ENCODE peak calls at places on chromosomes 7 and 10, in five cellular contexts. M is aorta, B is colonic mucosa, N is thyroid gland, I is MM.1S. P is an unnamed sample. For H3K27me3, the result is how much of the 10 kb centered on the place peaks cover.

GRCh38 chr7:15143936-15144335 is 241.4 kb upstream of the DGKB start:
- DNase-seq in M (no peak), B (no peak), N (no peak), I (no peak), P (no peak)

GRCh38 chr7:37353949-37354660 is 94.6 kb downstream of the ELMO1 start:
- DNase-seq in M (no peak), B (no peak), N (no peak), I (no peak), P (no peak)

GRCh38 chr7:42238709-42239395 is 1.8 kb upstream of the GLI3 start:
- DNase-seq in M (no peak), B (no peak), N (peak), I (no peak), P (no peak)

GRCh38 chr7:133054167-133054840 is 27.6 kb downstream of the CHCHD3 start:
- DNase-seq in M (no peak), B (no peak), N (no peak), I (no peak), P (no peak)

GRCh38 chr7:104207348-104207730 is 474 bp downstream of the ORC5 start:
- DNase-seq in M (no peak), B (peak), N (peak), I (peak), P (no peak)

GRCh38 chr10:18918545-18918944 is 130.1 kb upstream of the MALRD1 start:
- DNase-seq in M (no peak), B (no peak), N (no peak), I (no peak), P (no peak)

GRCh38 chr10:110706690-110707098 is 62.6 kb downstream of the RBM20 start:
- DNase-seq in M (no peak), B (no peak), N (no peak), I (no peak), P (no peak)

GRCh38 chr7:9200666-9201065 is 767.3 kb downstream of the NXPH1 start:
- DNase-seq in M (no peak), B (no peak), N (no peak), I (no peak), P (no peak)

GRCh38 chr7:1401011-1401410 is 58.3 kb downstream of the MICALL2 start:
- DNase-seq in M (no peak), B (no peak), N (no peak), I (no peak), P (no peak)

GRCh38 chr10:124449170-124450009 is 445 bp downstream of the NKX1-2 start:
- DNase-seq in M (no peak), B (no peak), N (no peak), I (no peak), P (no peak)

GRCh38 chr10:34364253-34365037 is 450.7 kb downstream of the PARD3 start:
- DNase-seq in M (no peak), B (no peak), N (no peak), I (no peak), P (no peak)

GRCh38 chr10:73997479-73997805 is 474 bp upstream of the VCL start:
- DNase-seq in M (no peak), B (no peak), N (peak), I (peak), P (no peak)

GRCh38 chr10:37535459-37536246 is 321.8 kb downstream of the ZNF248 start:
- DNase-seq in M (no peak), B (no peak), N (no peak), I (no peak), P (no peak)

GRCh38 chr7:888081-889024 is 12.0 kb downstream of the GET4 start:
- DNase-seq in M (peak), B (no peak), N (no peak), I (no peak), P (no peak)

GRCh38 chr10:80694930-80695329 is 157.2 kb downstream of the SH2D4B start:
- DNase-seq in M (no peak), B (no peak), N (no peak), I (no peak), P (no peak)

GRCh38 chr10:127168251-127168650 is 28.1 kb downstream of the INSYN2A start:
- DNase-seq in M (no peak), B (no peak), N (no peak), I (no peak), P (no peak)

GRCh38 chr10:8992009-8992408 is 937.5 kb downstream of the GATA3 start:
- DNase-seq in M (no peak), B (no peak), N (no peak), I (no peak), P (no peak)

GRCh38 chr10:75400163-75400768 is 1.3 kb downstream of the ZNF503 start:
- DNase-seq in M (no peak), B (no peak), N (peak), I (no peak), P (no peak)

GRCh38 chr10:13074562-13075451 is 25.2 kb upstream of the OPTN start:
- DNase-seq in M (peak), B (peak), N (peak), I (peak), P (peak)

GRCh38 chr10:124206616-124207015 is 113.2 kb upstream of the CHST15 start:
- DNase-seq in M (no peak), B (no peak), N (no peak), I (no peak), P (no peak)

GRCh38 chr7:12716134-12716667 is 28.8 kb downstream of the ARL4A start:
- DNase-seq in M (no peak), B (no peak), N (no peak), I (no peak), P (no peak)

GRCh38 chr7:138907849-138908248 is 73.3 kb downstream of the KIAA1549 start:
- DNase-seq in M (no peak), B (no peak), N (no peak), I (no peak), P (no peak)

GRCh38 chr10:98339790-98340189 is 71.8 kb upstream of the LOXL4 start:
- DNase-seq in M (no peak), B (no peak), N (no peak), I (peak), P (no peak)

GRCh38 chr10:5565205-5565545 is 40.4 kb downstream of the CALML3 start:
- DNase-seq in M (peak), B (no peak), N (no peak), I (no peak), P (no peak)

GRCh38 chr7:35254496-35255416 is 856 bp upstream of the TBX20 start:
- DNase-seq in M (no peak), B (no peak), N (no peak), I (no peak), P (no peak)

GRCh38 chr7:80230327-80230726 is 95.7 kb downstream of the GNAI1 start:
- DNase-seq in M (no peak), B (no peak), N (no peak), I (no peak), P (no peak)

GRCh38 chr10:123891147-123892011 is at the start of gene CPXM2:
- DNase-seq in M (peak), B (peak), N (no peak), I (no peak), P (no peak)

GRCh38 chr7:75993689-75994387 is 557 bp downstream of the TMEM120A start:
- DNase-seq in M (peak), B (peak), N (peak), I (no peak), P (peak)

GRCh38 chr7:40329601-40330153 is 194.9 kb downstream of the SUGCT start:
- DNase-seq in M (no peak), B (no peak), N (no peak), I (peak), P (no peak)

GRCh38 chr10:112261281-112261822 is 21.8 kb upstream of the TECTB start:
- DNase-seq in M (no peak), B (no peak), N (peak), I (no peak), P (no peak)

GRCh38 chr7:7181519-7182155 is 707 bp upstream of the C1GALT1 start:
- DNase-seq in M (peak), B (peak), N (peak), I (peak), P (peak)

GRCh38 chr7:44072364-44073231 is 7.2 kb upstream of the PGAM2 start:
- DNase-seq in M (peak), B (peak), N (peak), I (no peak), P (peak)

GRCh38 chr7:18086165-18087030 is 58.8 kb upstream of the PRPS1L1 start:
- DNase-seq in M (peak), B (no peak), N (peak), I (peak), P (no peak)

GRCh38 chr10:10792681-10793080 is 225.0 kb upstream of the CELF2 start:
- DNase-seq in M (no peak), B (no peak), N (no peak), I (no peak), P (no peak)

GRCh38 chr7:130922206-130923112 is 188.5 kb upstream of the KLF14 start:
- DNase-seq in M (no peak), B (no peak), N (no peak), I (no peak), P (no peak)

DNA sequence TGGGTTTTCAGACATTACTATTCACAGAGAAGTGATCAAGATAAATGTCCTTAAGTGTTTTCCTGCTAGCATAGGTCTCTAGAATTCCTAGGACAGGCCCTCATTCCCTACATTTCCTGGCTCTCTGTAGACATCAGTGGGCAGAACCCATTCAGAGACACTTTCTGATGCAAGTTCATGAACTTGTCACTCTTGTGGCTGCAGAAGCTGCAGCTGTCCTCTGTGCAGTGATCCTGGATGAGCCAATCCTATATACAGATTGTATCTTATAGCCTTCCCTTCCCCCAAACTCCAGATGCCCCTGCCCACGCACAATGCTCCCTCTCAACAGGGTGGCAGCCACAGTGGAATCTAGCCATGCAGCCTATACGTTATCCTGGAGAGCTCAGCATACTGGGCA is 12.6 kb upstream of the GRB10 start:
- DNase-seq in M (no peak), B (no peak), N (no peak), I (no peak), P (no peak)
- H3K27me3 ChIP-seq in M (under half), B (under half), N (under half), I (under half), P (under half)

DNA sequence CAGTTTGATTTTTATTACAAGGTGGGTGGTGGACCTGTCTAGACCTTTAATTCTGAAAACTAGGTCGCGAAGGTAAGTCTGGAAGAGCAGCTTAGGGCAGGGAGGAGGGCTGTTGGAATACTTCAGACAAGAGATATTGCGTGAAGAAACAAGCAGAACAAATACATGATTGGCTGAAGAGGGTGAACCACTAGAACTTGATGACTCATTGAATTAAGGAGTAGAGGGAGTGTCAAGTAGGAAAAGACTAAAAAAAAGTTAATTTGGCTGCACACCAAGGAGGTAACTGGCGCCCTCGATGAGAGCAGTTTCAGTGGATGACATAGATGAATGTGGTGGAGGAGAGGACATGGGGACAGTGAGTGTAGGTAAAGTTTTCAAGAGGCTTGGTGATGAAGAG is 41.3 kb downstream of the WNT2 start:
- DNase-seq in M (no peak), B (no peak), N (peak), I (no peak), P (no peak)
- H3K27me3 ChIP-seq in M (under half), B (under half), N (under half), I (under half), P (under half)

DNA sequence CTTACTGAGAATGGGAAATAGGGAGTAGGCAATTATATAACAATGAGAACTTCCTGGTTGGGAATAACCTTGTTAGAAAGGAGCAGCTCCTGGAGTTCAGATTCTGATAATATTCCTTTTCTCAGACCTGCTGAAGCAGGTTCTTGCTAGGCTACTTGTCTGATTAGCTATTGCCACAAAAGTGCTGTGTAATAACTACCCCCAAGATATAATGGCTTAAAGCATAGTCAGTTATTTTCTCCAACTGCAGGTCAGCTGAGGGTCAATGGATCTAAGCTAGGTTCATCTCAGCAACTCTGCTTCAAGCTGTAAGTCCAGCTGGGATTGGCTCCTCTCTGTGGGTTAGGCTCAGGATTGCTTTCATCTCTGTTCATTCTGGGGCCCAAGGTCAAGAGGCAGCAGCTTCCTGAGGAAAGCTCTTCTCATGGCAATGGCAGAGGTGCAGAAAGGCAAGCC is 9.4 kb upstream of the CNOT4 start:
- DNase-seq in M (no peak), B (no peak), N (peak), I (no peak), P (peak)
- H3K27me3 ChIP-seq in M (under half), B (under half), N (under half), I (under half), P (under half)

GRCh38 chr7:96987719-96988118 is 17.6 kb upstream of the DLX6 start:
- DNase-seq in M (no peak), B (no peak), N (no peak), I (no peak), P (no peak)
- H3K27me3 ChIP-seq in M (under half), B (under half), N (under half), I (under half), P (under half)

GRCh38 chr10:132036153-132036886 is 29.4 kb upstream of the JAKMIP3 start:
- DNase-seq in M (no peak), B (no peak), N (peak), I (no peak), P (no peak)
- H3K27me3 ChIP-seq in M (under half), B (under half), N (under half), I (under half), P (under half)

DNA sequence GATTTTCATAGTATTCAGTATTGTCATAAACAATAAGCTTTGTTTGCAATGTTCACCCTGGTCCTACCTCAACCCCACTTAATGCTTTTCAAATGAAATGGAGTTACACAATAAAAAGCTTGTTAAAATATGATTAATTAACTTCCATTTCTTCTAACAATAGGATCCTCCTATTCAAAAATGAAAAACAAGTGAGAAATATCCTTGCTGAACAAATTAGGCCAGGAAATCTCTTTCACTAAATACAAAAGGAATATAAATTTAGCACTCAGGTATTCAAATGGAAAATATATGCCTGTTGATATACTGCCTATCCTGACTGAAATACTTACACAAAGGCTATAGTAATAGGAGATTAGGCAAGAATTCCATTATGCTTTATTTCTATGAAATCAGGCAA is 323.4 kb upstream of the GRM3 start:
- DNase-seq in M (no peak), B (no peak), N (no peak), I (no peak), P (no peak)
- H3K27me3 ChIP-seq in M (under half), B (under half), N (under half), I (under half), P (under half)

GRCh38 chr7:157000047-157000726 is 10.3 kb downstream of the MNX1 start:
- DNase-seq in M (no peak), B (peak), N (no peak), I (peak), P (no peak)
- H3K27me3 ChIP-seq in M (under half), B (under half), N (under half), I (under half), P (under half)

GRCh38 chr7:155489862-155490696 is 32.1 kb downstream of the EN2 start:
- DNase-seq in M (peak), B (peak), N (peak), I (no peak), P (no peak)
- H3K27me3 ChIP-seq in M (under half), B (under half), N (under half), I (under half), P (under half)

DNA sequence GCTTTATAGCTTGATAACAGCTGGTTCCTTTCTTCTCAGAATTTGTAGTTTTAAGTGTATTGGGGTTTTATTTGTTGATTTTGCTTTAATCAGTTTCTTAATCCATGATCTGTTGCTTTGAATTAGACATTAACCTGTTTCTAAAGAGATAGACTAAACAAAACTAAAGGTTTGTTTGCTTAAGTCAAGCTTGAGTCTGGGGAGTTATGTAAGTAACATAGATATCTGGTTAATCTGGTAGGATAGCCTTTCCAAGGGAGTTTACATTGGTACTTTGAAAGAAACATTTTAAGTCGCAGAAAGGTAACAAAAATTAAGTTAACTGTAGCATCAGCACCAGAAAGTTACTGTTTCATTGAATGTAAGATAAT is 5.4 kb downstream of the PPP2R2D start:
- DNase-seq in M (no peak), B (no peak), N (no peak), I (no peak), P (no peak)
- H3K27me3 ChIP-seq in M (under half), B (under half), N (under half), I (under half), P (under half)

GRCh38 chr10:116082762-116083161 is 190.2 kb downstream of the GFRA1 start:
- DNase-seq in M (no peak), B (no peak), N (no peak), I (no peak), P (no peak)

GRCh38 chr10:116084166-116084565 is 188.8 kb downstream of the GFRA1 start:
- DNase-seq in M (no peak), B (no peak), N (no peak), I (no peak), P (no peak)

GRCh38 chr10:116080553-116080952 is 192.5 kb downstream of the GFRA1 start:
- DNase-seq in M (no peak), B (no peak), N (no peak), I (no peak), P (no peak)

GRCh38 chr10:116079355-116079754 is 193.7 kb downstream of the GFRA1 start:
- DNase-seq in M (no peak), B (no peak), N (no peak), I (no peak), P (no peak)

DNA sequence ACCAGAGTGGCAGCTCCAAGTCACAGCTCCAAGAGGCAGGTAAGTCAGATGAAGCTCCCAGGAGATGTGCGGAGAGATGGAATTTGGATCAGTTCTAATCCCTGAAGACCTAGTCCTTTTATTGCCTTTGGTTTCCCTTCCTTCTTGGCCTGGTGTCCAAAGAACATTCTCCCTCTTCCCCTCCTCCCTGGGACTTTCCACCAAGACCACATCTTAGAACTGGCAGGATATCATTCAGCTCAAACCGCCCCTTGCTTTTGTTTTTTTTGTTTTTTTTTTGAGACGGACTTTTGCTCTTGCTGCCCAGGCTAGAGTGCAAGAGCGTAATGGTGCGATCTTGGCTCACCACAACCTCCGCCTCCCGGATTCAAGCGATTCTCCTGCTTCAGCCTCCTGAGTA is 190.8 kb downstream of the GFRA1 start:
- DNase-seq in M (no peak), B (no peak), N (no peak), I (no peak), P (no peak)
- H3K27me3 ChIP-seq in M (under half), B (under half), N (under half), I (under half), P (under half)